ENCODE peak calls at places on chromosomes 1 and 21, in six cellular contexts. K, A, M, P, T and V are unnamed samples.

GRCh38 chr1:242033331-242033956 is 34.5 kb upstream of the MAP1LC3C start:
- DNase-seq in K (no peak), T (no peak), A (no peak), M (no peak), P (no peak), V (no peak)

GRCh38 chr1:74522143-74522542 is 9.7 kb upstream of the LRRC53 start:
- DNase-seq in K (no peak), A (no peak), M (no peak), T (no peak), P (peak; percentile 33), V (no peak)

GRCh38 chr1:22611530-22611947 is 24.9 kb upstream of the C1QA start:
- DNase-seq in A (no peak), P (peak; percentile 93), K (no peak), T (peak; percentile 76), M (peak; percentile 56), V (peak; percentile 66)

GRCh38 chr1:243471026-243471685 is 215.3 kb downstream of the SDCCAG8 start:
- DNase-seq in M (no peak), T (no peak), P (no peak), K (no peak), A (no peak), V (no peak)

GRCh38 chr1:113659010-113659409 is 100.3 kb downstream of the PHTF1 start:
- DNase-seq in K (no peak), P (no peak), T (peak; percentile 7), A (no peak), M (no peak), V (no peak)

GRCh38 chr1:81186271-81186670 is 614.5 kb upstream of the ADGRL2 start:
- DNase-seq in A (no peak), P (no peak), T (peak; percentile 9), K (no peak), M (peak; percentile 40), V (no peak)

GRCh38 chr1:205261946-205262668 is 34.4 kb downstream of the TMCC2 start:
- DNase-seq in P (peak; percentile 25), K (no peak), M (peak; percentile 83), A (no peak), T (peak; percentile 54), V (no peak)

GRCh38 chr1:81224222-81224621 is 576.5 kb upstream of the ADGRL2 start:
- DNase-seq in A (no peak), K (no peak), P (no peak), M (no peak), T (peak; percentile 35), V (no peak)

GRCh38 chr1:201533836-201534235 is 5.1 kb upstream of the NAV1 start:
- DNase-seq in P (no peak), A (no peak), M (no peak), K (no peak), T (no peak), V (no peak)

GRCh38 chr1:2819429-2819828 is 17.9 kb upstream of the TTC34 start:
- DNase-seq in M (no peak), K (no peak), T (no peak), A (no peak), P (no peak), V (no peak)

GRCh38 chr1:48450505-48450904 is 21.5 kb downstream of the SPATA6 start:
- DNase-seq in T (peak; percentile 10), M (no peak), P (no peak), K (no peak), A (no peak), V (no peak)

GRCh38 chr1:110370827-110371226 is 20.0 kb downstream of the SLC16A4 start:
- DNase-seq in M (peak; percentile 77), A (no peak), K (no peak), T (peak; percentile 54), P (no peak), V (no peak)

GRCh38 chr1:91693542-91693941 is 192.4 kb downstream of the TGFBR3 start:
- DNase-seq in A (no peak), K (peak; percentile 46), M (peak; percentile 61), T (peak; percentile 52), P (no peak), V (no peak)

GRCh38 chr1:206540044-206540758 is 32.9 kb downstream of the RASSF5 start:
- DNase-seq in A (no peak), M (no peak), P (no peak), K (peak; percentile 57), T (peak; percentile 33), V (no peak)

GRCh38 chr1:224042557-224043118 is 71.3 kb upstream of the FBXO28 start:
- DNase-seq in K (no peak), P (no peak), M (peak; percentile 45), T (no peak), A (no peak), V (no peak)

GRCh38 chr1:90149101-90149500 is 154.2 kb downstream of the ZNF326 start:
- DNase-seq in A (no peak), M (no peak), T (no peak), P (no peak), K (no peak), V (no peak)
- TF ChIP-seq CTCF in A (no peak), M (no peak), T (no peak), P (no peak), K (no peak), V (no peak)

GRCh38 chr1:1058921-1059493 is 15.1 kb downstream of the RNF223 start:
- DNase-seq in A (no peak), K (no peak), P (no peak), T (peak; percentile 6), M (no peak), V (no peak)
- TF ChIP-seq CTCF in A (no peak), K (peak; percentile 18), P (peak; percentile 39), T (no peak), M (peak; percentile 27), V (peak; percentile 44)

GRCh38 chr1:46537651-46538050 is 13.8 kb downstream of the KNCN start:
- DNase-seq in K (no peak), M (no peak), T (no peak), A (no peak), P (no peak), V (no peak)

GRCh38 chr1:46532498-46533178 is 18.8 kb downstream of the KNCN start:
- DNase-seq in T (peak; percentile 72), K (no peak), M (peak; percentile 36), P (peak; percentile 89), A (peak; percentile 44), V (peak; percentile 67)

GRCh38 chr1:46536527-46536926 is 14.9 kb downstream of the KNCN start:
- DNase-seq in A (no peak), M (no peak), T (no peak), K (no peak), P (no peak), V (no peak)

GRCh38 chr1:46533179-46533864 is 18.1 kb downstream of the KNCN start:
- DNase-seq in K (no peak), P (peak; percentile 64), M (peak; percentile 26), T (peak; percentile 62), A (peak; percentile 32), V (no peak)

DNA sequence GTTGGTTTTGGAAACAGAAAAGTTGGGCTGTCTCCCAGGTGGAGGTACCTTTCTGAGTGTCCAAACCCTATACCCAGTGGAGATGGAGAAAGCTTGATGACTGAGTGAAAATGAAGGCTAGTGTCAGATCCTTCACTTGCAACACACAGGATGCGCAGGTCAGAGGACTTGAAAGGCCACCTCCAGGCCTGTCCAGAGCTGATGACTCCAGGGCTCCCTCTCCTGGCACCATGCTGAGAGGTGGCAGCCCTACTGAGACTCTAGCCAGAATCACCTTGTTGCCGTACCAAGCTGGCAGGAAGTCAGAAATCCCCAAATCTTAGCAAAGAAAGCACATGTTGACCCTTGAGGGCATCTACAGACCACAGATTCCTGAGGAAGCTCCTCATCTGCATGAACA is 16.4 kb downstream of the KNCN start:
- DNase-seq in M (no peak), P (peak; percentile 51), K (no peak), A (no peak), T (peak; percentile 18), V (no peak)
- TF ChIP-seq CTCF in M (peak; percentile 35), P (peak; percentile 37), K (no peak), A (no peak), T (peak; percentile 49), V (no peak)

GRCh38 chr21:41650526-41651145 is 116.2 kb downstream of the RIPK4 start:
- DNase-seq in A (no peak), P (no peak), T (no peak), K (no peak), M (no peak), V (no peak)

GRCh38 chr21:41653944-41654625 is 112.8 kb downstream of the RIPK4 start:
- DNase-seq in T (peak; percentile 91), M (peak; percentile 50), K (no peak), A (no peak), P (no peak), V (no peak)

GRCh38 chr21:41653243-41653943 is 113.5 kb downstream of the RIPK4 start:
- DNase-seq in K (no peak), T (no peak), M (no peak), P (no peak), A (no peak), V (no peak)

GRCh38 chr21:41651396-41651795 is 115.5 kb downstream of the RIPK4 start:
- DNase-seq in K (no peak), P (no peak), M (no peak), T (no peak), A (no peak), V (no peak)

DNA sequence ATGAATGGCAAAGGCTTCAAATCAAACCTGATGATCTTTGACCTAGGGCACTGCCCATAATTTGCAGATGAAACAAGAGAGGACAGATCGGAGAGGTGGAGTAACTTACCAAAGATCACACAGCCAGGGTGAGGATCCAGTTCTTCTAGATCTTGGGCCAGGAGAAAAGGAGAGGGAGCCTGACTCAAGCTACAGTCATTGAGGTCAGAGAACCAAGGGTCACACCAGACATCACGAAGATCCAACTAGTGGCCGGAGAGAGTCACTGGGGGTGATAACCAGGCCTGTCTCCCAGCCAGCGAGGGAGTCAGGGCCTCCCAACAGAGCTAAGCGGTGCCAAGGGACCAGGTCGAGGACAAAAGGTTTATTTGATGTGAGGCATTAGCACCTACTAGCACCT is 115.0 kb downstream of the RIPK4 start:
- DNase-seq in T (no peak), P (no peak), A (no peak), M (peak; percentile 46), K (no peak), V (no peak)
- TF ChIP-seq CTCF in T (no peak), P (no peak), A (no peak), M (no peak), K (no peak), V (no peak)

GRCh38 chr1:17922833-17923232 is 167.7 kb downstream of the ACTL8 start:
- DNase-seq in A (no peak), P (peak; percentile 65), M (peak; percentile 12), T (peak; percentile 55), K (no peak), V (no peak)

GRCh38 chr1:17920881-17921635 is 165.9 kb downstream of the ACTL8 start:
- DNase-seq in P (no peak), T (no peak), M (no peak), A (no peak), K (no peak), V (no peak)

GRCh38 chr1:17923684-17924083 is 168.6 kb downstream of the ACTL8 start:
- DNase-seq in T (no peak), P (no peak), K (no peak), M (no peak), A (no peak), V (no peak)

GRCh38 chr1:17916702-17917101 is 161.6 kb downstream of the ACTL8 start:
- DNase-seq in T (no peak), M (no peak), A (no peak), K (no peak), P (no peak), V (no peak)

GRCh38 chr1:17919525-17920439 is 164.6 kb downstream of the ACTL8 start:
- DNase-seq in M (peak; percentile 55), A (no peak), K (no peak), T (peak; percentile 70), P (peak; percentile 83), V (peak; percentile 48)
- TF ChIP-seq CTCF in M (peak; percentile 5), A (no peak), K (no peak), T (peak; percentile 24), P (peak; percentile 42), V (no peak)

GRCh38 chr1:157170677-157171515 is 32.7 kb upstream of the ETV3 start:
- DNase-seq in A (no peak), T (peak; percentile 33), P (peak; percentile 76), K (no peak), M (no peak), V (no peak)
- TF ChIP-seq CTCF in A (peak; percentile 62), T (peak; percentile 57), P (peak; percentile 56), K (no peak), M (peak; percentile 48), V (peak; percentile 60)